ENCODE peak calls at places on chromosomes 1 and 21, in ten cellular contexts. E, B, S, H, V, G, Y, I, O and R are unnamed samples.

GRCh38 chr1:231272880-231273279 is 31.9 kb downstream of the GNPAT start:
- DNase-seq in B (peak), E (no peak), I (no peak), S (no peak), Y (no peak), O (no peak), G (peak), H (no peak), V (no peak), R (no peak)

GRCh38 chr1:181073638-181074037 is 14.9 kb upstream of the IER5 start:
- DNase-seq in E (no peak), I (no peak), H (no peak), G (peak), O (no peak), Y (peak), B (no peak), V (no peak), S (no peak), R (no peak)

GRCh38 chr1:200861937-200862647 is 10.7 kb upstream of the GPR25 start:
- DNase-seq in S (no peak), E (no peak), I (no peak), G (no peak), O (no peak), V (no peak), H (no peak), Y (no peak), B (no peak), R (peak)

GRCh38 chr1:24992761-24993211 is 62.7 kb upstream of the RUNX3 start:
- DNase-seq in H (no peak), I (no peak), Y (no peak), B (no peak), S (no peak), E (no peak), G (no peak), O (no peak), V (no peak), R (no peak)

GRCh38 chr1:99504287-99504686 is 141.6 kb upstream of the PALMD start:
- DNase-seq in S (no peak), H (no peak), I (no peak), O (no peak), E (no peak), B (no peak), Y (no peak), V (no peak), G (no peak), R (no peak)

GRCh38 chr1:59505596-59506028 is 208.7 kb downstream of the FGGY start:
- DNase-seq in I (no peak), B (no peak), V (no peak), Y (no peak), G (no peak), H (no peak), O (no peak), E (no peak), S (no peak), R (peak)

GRCh38 chr1:3674100-3675094 is 22.1 kb downstream of the TP73 start:
- DNase-seq in E (no peak), V (no peak), H (peak), Y (no peak), B (no peak), I (no peak), S (no peak), G (no peak), O (no peak), R (no peak)

GRCh38 chr21:25660233-25660632 is 21.2 kb downstream of the JAM2 start:
- DNase-seq in I (no peak), H (no peak), S (no peak), V (no peak), B (no peak), Y (no peak), O (no peak), E (no peak), G (no peak), R (peak)

GRCh38 chr1:200314085-200314750 is 95.6 kb downstream of the ZNF281 start:
- DNase-seq in B (peak), O (no peak), Y (peak), S (no peak), V (no peak), H (peak), E (no peak), G (peak), I (no peak), R (no peak)